ENCODE peak calls at places on chromosomes 11 and 22, in five cellular contexts. M is left ventricle myocardium inferior, U is AG10803, R is heart right ventricle, O is lower lobe of right lung. B is an unnamed sample.

GRCh38 chr22:26502688-26503561 is 9.3 kb downstream of the TFIP11 start:
- DNase-seq in R (peak; percentile 41), O (no peak), U (peak; percentile 37), M (peak; percentile 29), B (peak; percentile 33)

GRCh38 chr11:65275906-65276305 is 14.1 kb downstream of the POLA2 start:
- DNase-seq in U (no peak), O (no peak), M (no peak), R (no peak), B (no peak)

GRCh38 chr11:131898872-131899400 is 528.5 kb downstream of the NTM start:
- DNase-seq in U (no peak), O (no peak), M (no peak), R (no peak), B (no peak)

GRCh38 chr11:122751298-122752070 is 86.8 kb upstream of the CRTAM start:
- DNase-seq in U (peak; percentile 62), R (no peak), O (no peak), M (no peak), B (peak; percentile 33)

GRCh38 chr22:27868738-27869282 is 50.2 kb downstream of the PITPNB start:
- DNase-seq in M (no peak), R (no peak), U (no peak), O (no peak), B (no peak)

GRCh38 chr11:110134120-110134519 is 40.9 kb downstream of the ZC3H12C start:
- DNase-seq in R (no peak), U (no peak), M (no peak), O (no peak), B (no peak)

GRCh38 chr22:23115369-23115768 is 26.4 kb downstream of the RSPH14 start:
- DNase-seq in U (no peak), M (no peak), O (no peak), R (no peak), B (no peak)

GRCh38 chr11:113894421-113894996 is 10.1 kb upstream of the HTR3B start:
- DNase-seq in U (no peak), O (no peak), M (no peak), R (peak; percentile 18), B (no peak)

GRCh38 chr11:134939905-134940304 is 527.9 kb upstream of the B3GAT1 start:
- DNase-seq in U (no peak), O (no peak), M (peak; percentile 29), R (peak; percentile 24), B (no peak)

GRCh38 chr22:18042685-18043084 is 18.3 kb upstream of the MICAL3 start:
- DNase-seq in O (no peak), U (peak; percentile 73), R (no peak), M (no peak), B (peak; percentile 43)

GRCh38 chr11:116257092-116257491 is 515.7 kb downstream of the BUD13 start:
- DNase-seq in U (no peak), O (no peak), M (no peak), R (no peak), B (no peak)

GRCh38 chr11:81301426-81301825 is 1432.2 kb downstream of the FAM181B start:
- DNase-seq in U (no peak), O (no peak), M (no peak), R (no peak), B (no peak)

GRCh38 chr11:67562951-67563350 is 20.7 kb upstream of the GSTP1 start:
- DNase-seq in U (no peak), M (no peak), O (no peak), R (no peak), B (no peak)

GRCh38 chr11:118175031-118175531 is 1.4 kb downstream of the SCN2B start:
- DNase-seq in O (no peak), U (peak; percentile 51), R (no peak), M (peak; percentile 40), B (peak; percentile 31)

GRCh38 chr11:86202013-86202336 is 42.6 kb upstream of the EED start:
- DNase-seq in U (no peak), R (no peak), O (no peak), M (no peak), B (no peak)

GRCh38 chr22:45584121-45584570 is 81.5 kb downstream of the FBLN1 start:
- DNase-seq in R (no peak), O (peak; percentile 36), M (no peak), U (peak; percentile 93), B (peak; percentile 64)

GRCh38 chr11:9815486-9816136 is 151.7 kb downstream of the SWAP70 start:
- DNase-seq in R (no peak), U (peak; percentile 86), M (no peak), O (no peak), B (peak; percentile 72)

GRCh38 chr11:10487002-10487647 is 32.1 kb downstream of the AMPD3 start:
- DNase-seq in R (no peak), O (no peak), U (no peak), M (no peak), B (no peak)

GRCh38 chr11:74611369-74611861 is 19.0 kb downstream of the POLD3 start:
- DNase-seq in O (no peak), U (peak; percentile 95), R (no peak), M (no peak), B (peak; percentile 63)

GRCh38 chr22:43789452-43789851 is 22.7 kb downstream of the EFCAB6 start:
- DNase-seq in R (peak; percentile 55), M (peak; percentile 28), O (no peak), U (peak; percentile 99), B (peak; percentile 89)

GRCh38 chr11:67392182-67392715 is 463 bp downstream of the RAD9A start:
- DNase-seq in M (no peak), R (no peak), O (peak; percentile 51), U (no peak), B (no peak)

GRCh38 chr22:30490399-30490798 is 15.1 kb downstream of the SEC14L4 start:
- DNase-seq in O (peak; percentile 46), U (no peak), R (no peak), M (no peak), B (no peak)

DNA sequence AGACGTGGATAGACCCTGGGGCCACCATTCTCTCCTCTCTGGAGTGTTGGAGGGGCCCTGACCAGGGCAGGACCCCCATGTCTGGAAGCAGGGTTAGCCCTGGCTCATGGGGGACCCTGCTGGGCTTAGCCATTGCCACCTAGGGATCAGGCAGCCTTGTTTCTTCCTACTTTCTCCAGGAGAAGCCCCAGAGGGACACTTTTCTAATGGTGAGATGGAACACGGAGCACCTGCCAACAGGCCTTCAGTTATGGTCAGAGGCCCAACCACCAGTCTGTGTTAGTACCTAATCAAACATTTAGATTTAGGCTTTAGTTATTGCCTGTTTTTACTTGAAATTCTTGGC is 1.9 kb upstream of the C22orf39 start:
- DNase-seq in U (no peak), M (no peak), R (no peak), O (no peak), B (no peak)
- TF ChIP-seq CTCF in U (no peak), M (no peak), R (no peak), O (no peak), B (no peak)

GRCh38 chr11:6269994-6270393 is 10.4 kb downstream of the CCKBR start:
- DNase-seq in O (no peak), M (no peak), U (no peak), R (no peak), B (no peak)
- TF ChIP-seq CTCF in O (peak; percentile 17), M (no peak), U (peak; percentile 8), R (no peak), B (no peak)

GRCh38 chr11:129289350-129290040 is 86.2 kb upstream of the BARX2 start:
- DNase-seq in O (no peak), U (no peak), R (no peak), M (no peak), B (no peak)
- TF ChIP-seq CTCF in O (no peak), U (no peak), R (no peak), M (no peak), B (no peak)

GRCh38 chr22:39655736-39656285 is 85.3 kb downstream of the CACNA1I start:
- DNase-seq in U (no peak), R (no peak), M (no peak), O (no peak), B (no peak)

GRCh38 chr22:39656495-39657490 is 86.2 kb downstream of the CACNA1I start:
- DNase-seq in O (no peak), U (no peak), M (no peak), R (no peak), B (no peak)

GRCh38 chr22:39654527-39654926 is 84.0 kb downstream of the CACNA1I start:
- DNase-seq in M (no peak), U (no peak), R (no peak), O (no peak), B (no peak)

GRCh38 chr22:39653787-39654077 is 83.2 kb downstream of the CACNA1I start:
- DNase-seq in R (no peak), U (no peak), M (no peak), O (no peak), B (no peak)

GRCh38 chr22:39654959-39655579 is 84.5 kb downstream of the CACNA1I start:
- DNase-seq in R (no peak), U (no peak), O (no peak), M (no peak), B (no peak)
- TF ChIP-seq CTCF in R (no peak), U (no peak), O (no peak), M (no peak), B (peak; percentile 46)

GRCh38 chr11:60078021-60078420 is 10.4 kb upstream of the MS4A2 start:
- DNase-seq in M (no peak), O (no peak), R (no peak), U (no peak), B (no peak)

GRCh38 chr11:60080523-60080922 is 7.9 kb upstream of the MS4A2 start:
- DNase-seq in M (no peak), R (no peak), U (no peak), O (no peak), B (no peak)

GRCh38 chr11:60077216-60077817 is 11.1 kb upstream of the MS4A2 start:
- DNase-seq in U (no peak), R (no peak), M (no peak), O (no peak), B (no peak)

GRCh38 chr11:60078742-60079141 is 9.7 kb upstream of the MS4A2 start:
- DNase-seq in U (no peak), R (no peak), O (no peak), M (no peak), B (no peak)
- TF ChIP-seq CTCF in U (no peak), R (no peak), O (no peak), M (no peak), B (no peak)

GRCh38 chr22:25131198-25131887 is 68.3 kb upstream of the CRYBB3 start:
- DNase-seq in R (no peak), U (no peak), O (no peak), M (no peak), B (no peak)
- TF ChIP-seq CTCF in R (no peak), U (no peak), O (no peak), M (no peak), B (no peak)

DNA sequence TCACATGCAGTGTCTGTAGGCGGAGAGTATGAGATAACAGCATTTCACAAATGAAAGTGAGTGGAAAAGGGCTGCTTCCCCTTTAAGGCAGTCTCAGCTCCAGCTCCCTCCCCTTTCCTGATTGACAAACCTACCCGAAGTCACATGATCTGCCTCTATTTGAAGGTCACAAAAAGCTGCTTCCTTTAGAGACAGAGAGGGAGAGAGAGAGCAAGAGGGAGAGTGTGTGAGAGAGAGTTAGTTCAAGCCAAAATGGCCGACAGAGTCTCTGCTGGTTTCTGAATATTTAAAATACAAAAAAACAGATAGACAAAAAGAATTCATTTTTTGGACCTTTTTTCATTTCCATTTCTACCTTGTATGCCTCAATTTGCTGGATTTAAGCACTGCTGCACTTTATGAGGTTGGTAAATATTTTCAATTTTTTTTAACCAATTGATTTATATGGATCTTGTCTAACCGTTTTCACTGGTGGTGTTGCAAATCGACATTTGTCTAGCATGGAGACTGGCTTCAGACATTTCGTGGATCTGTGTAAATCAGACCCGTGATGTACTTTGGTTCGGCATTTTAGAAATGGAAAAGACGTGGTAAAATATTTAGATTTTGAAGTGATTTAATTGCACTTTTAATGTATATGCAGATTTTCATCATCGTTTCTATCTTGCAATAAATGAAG is at the start of gene TNRC6B:
- DNase-seq in O (no peak), R (peak; percentile 90), U (peak; percentile 97), M (peak; percentile 31), B (peak; percentile 97)
- TF ChIP-seq CTCF in O (no peak), R (no peak), U (no peak), M (no peak), B (no peak)

GRCh38 chr11:45017329-45017728 is 66.6 kb upstream of the TP53I11 start:
- DNase-seq in U (no peak), M (no peak), R (no peak), O (no peak), B (no peak)
- TF ChIP-seq CTCF in U (no peak), M (no peak), R (no peak), O (no peak), B (peak; percentile 46)

B was measured in HFFc6.